ENCODE peak calls at places on chromosomes 11 and 22, in five cellular contexts. N is BJ, K is anterior cingulate cortex, F is fibroblast of the conjunctiva, A is islet precursor cell. Y is an unnamed sample.

GRCh38 chr22:44325718-44326548 is 13.2 kb upstream of the SHISAL1 start:
- DNase-seq in N (no peak), F (no peak), K (no peak), A (no peak), Y (no peak)

GRCh38 chr11:64357904-64358535 is 942 bp upstream of the RPS6KA4 start:
- DNase-seq in K (no peak), N (no peak), F (no peak), A (peak), Y (no peak)

GRCh38 chr11:20611892-20612291 is 12.5 kb downstream of the SLC6A5 start:
- DNase-seq in K (no peak), A (no peak), N (no peak), F (no peak), Y (no peak)

GRCh38 chr11:102111011-102111786 is 952 bp downstream of the YAP1 start:
- DNase-seq in N (no peak), A (peak), K (no peak), F (peak), Y (no peak)

GRCh38 chr11:128936546-128937275 is 6.0 kb downstream of the TP53AIP1 start:
- DNase-seq in K (no peak), N (no peak), F (no peak), A (peak), Y (no peak)

GRCh38 chr11:69456712-69457111 is 24.8 kb upstream of the LINC01488 start:
- DNase-seq in N (no peak), F (no peak), K (no peak), A (no peak), Y (no peak)

GRCh38 chr22:27438271-27438980 is 363.1 kb downstream of the MN1 start:
- DNase-seq in F (no peak), K (no peak), N (no peak), A (no peak), Y (peak)

GRCh38 chr11:115626414-115626813 is 122.2 kb upstream of the CADM1 start:
- DNase-seq in N (no peak), A (no peak), F (no peak), K (no peak), Y (no peak)

GRCh38 chr11:3196161-3197043 is 22.2 kb downstream of the MRGPRG start:
- DNase-seq in N (no peak), F (no peak), A (peak), K (no peak), Y (no peak)

GRCh38 chr11:15793032-15793996 is 563.0 kb downstream of the SOX6 start:
- DNase-seq in N (no peak), F (no peak), K (no peak), A (no peak), Y (no peak)

GRCh38 chr11:106594751-106595351 is 423.4 kb downstream of the GUCY1A2 start:
- DNase-seq in A (no peak), K (no peak), F (no peak), N (no peak), Y (no peak)

GRCh38 chr11:464316-464715 is 14.2 kb downstream of the PTDSS2 start:
- DNase-seq in N (no peak), A (no peak), K (no peak), F (no peak), Y (no peak)

GRCh38 chr11:31903225-31904074 is 92.3 kb upstream of the PAX6 start:
- DNase-seq in A (no peak), N (no peak), F (no peak), K (no peak), Y (no peak)

GRCh38 chr22:23219787-23220484 is 39.6 kb downstream of the BCR start:
- DNase-seq in A (peak), K (no peak), F (no peak), N (no peak), Y (no peak)

GRCh38 chr11:94455861-94456260 is 37.8 kb downstream of the MRE11 start:
- DNase-seq in F (no peak), A (peak), K (no peak), N (no peak), Y (no peak)

GRCh38 chr11:65395961-65396530 is 9.6 kb downstream of the FRMD8 start:
- DNase-seq in A (no peak), K (no peak), F (no peak), N (no peak), Y (no peak)

GRCh38 chr11:72786305-72787261 is 7.3 kb downstream of the STARD10 start:
- DNase-seq in K (no peak), F (no peak), A (no peak), N (no peak), Y (no peak)

GRCh38 chr11:46674463-46675287 is 25.7 kb downstream of the ARHGAP1 start:
- DNase-seq in A (peak), F (no peak), N (no peak), K (no peak), Y (no peak)

GRCh38 chr11:1763796-1764661 is at the start of gene CTSD:
- DNase-seq in N (no peak), A (peak), F (peak), K (peak), Y (peak)

GRCh38 chr22:18077087-18077638 is 627 bp upstream of the PEX26 start:
- DNase-seq in N (no peak), A (no peak), K (no peak), F (no peak), Y (no peak)

GRCh38 chr11:119790476-119790875 is 61.5 kb upstream of the NECTIN1 start:
- DNase-seq in F (no peak), A (peak), N (no peak), K (no peak), Y (no peak)

GRCh38 chr22:46054878-46055158 is 77.9 kb upstream of the WNT7B start:
- DNase-seq in A (no peak), F (no peak), K (no peak), N (no peak), Y (no peak)

GRCh38 chr22:30062256-30062655 is 18.0 kb upstream of the HORMAD2 start:
- DNase-seq in N (no peak), K (no peak), F (no peak), A (no peak), Y (no peak)

Y was measured in Ammon's horn.